ENCODE peak calls at places on chromosomes 4 and X, in eight cellular contexts. One of them, this sample, is unnamed.

GRCh38 chrX:2629316-2630168 is 61.6 kb upstream of the CD99 start:
- DNase-seq in GM23338: no peak
- DNase-seq in lower lobe of right lung: no peak
- DNase-seq in H9: no peak
- DNase-seq in heart right ventricle: no peak
- DNase-seq in lung: no peak
- DNase-seq in upper lobe of right lung: no peak
- DNase-seq in body of pancreas: no peak
- DNase-seq in this sample: peak; percentile 69

GRCh38 chr4:141815646-141816045 is 179.3 kb downstream of the IL15 start:
- DNase-seq in GM23338: no peak
- DNase-seq in lower lobe of right lung: no peak
- DNase-seq in H9: no peak
- DNase-seq in heart right ventricle: no peak
- DNase-seq in lung: no peak
- DNase-seq in upper lobe of right lung: no peak
- DNase-seq in body of pancreas: no peak
- DNase-seq in this sample: no peak

GRCh38 chrX:16664626-16665025 is 14.7 kb downstream of the S100G start:
- DNase-seq in GM23338: no peak
- DNase-seq in lower lobe of right lung: no peak
- DNase-seq in H9: no peak
- DNase-seq in heart right ventricle: no peak
- DNase-seq in lung: no peak
- DNase-seq in upper lobe of right lung: no peak
- DNase-seq in body of pancreas: no peak
- DNase-seq in this sample: no peak

GRCh38 chr4:70556856-70557255 is 35.2 kb upstream of the AMBN start:
- DNase-seq in GM23338: no peak
- DNase-seq in lower lobe of right lung: no peak
- DNase-seq in H9: no peak
- DNase-seq in heart right ventricle: no peak
- DNase-seq in lung: no peak
- DNase-seq in upper lobe of right lung: no peak
- DNase-seq in body of pancreas: no peak
- DNase-seq in this sample: no peak

GRCh38 chr4:167934216-167934615 is 158.1 kb upstream of the ANXA10 start:
- DNase-seq in GM23338: no peak
- DNase-seq in lower lobe of right lung: no peak
- DNase-seq in H9: no peak
- DNase-seq in heart right ventricle: no peak
- DNase-seq in lung: no peak
- DNase-seq in upper lobe of right lung: no peak
- DNase-seq in body of pancreas: no peak
- DNase-seq in this sample: no peak

GRCh38 chr4:110633358-110634319 is 10.8 kb upstream of the PITX2 start:
- DNase-seq in GM23338: peak; percentile 40
- DNase-seq in lower lobe of right lung: no peak
- DNase-seq in H9: peak; percentile 50
- DNase-seq in heart right ventricle: no peak
- DNase-seq in lung: no peak
- DNase-seq in upper lobe of right lung: no peak
- DNase-seq in body of pancreas: no peak
- DNase-seq in this sample: no peak

GRCh38 chr4:41611881-41612871 is 74.2 kb downstream of the LIMCH1 start:
- DNase-seq in GM23338: peak; percentile 68
- DNase-seq in lower lobe of right lung: no peak
- DNase-seq in H9: peak; percentile 36
- DNase-seq in heart right ventricle: peak; percentile 64
- DNase-seq in lung: peak; percentile 37
- DNase-seq in upper lobe of right lung: no peak
- DNase-seq in body of pancreas: peak; percentile 66
- DNase-seq in this sample: no peak

GRCh38 chr4:2798399-2799301 is 5.8 kb downstream of the SH3BP2 start:
- DNase-seq in GM23338: no peak
- DNase-seq in lower lobe of right lung: peak; percentile 88
- DNase-seq in H9: no peak
- DNase-seq in heart right ventricle: peak; percentile 80
- DNase-seq in lung: peak; percentile 76
- DNase-seq in upper lobe of right lung: peak; percentile 85
- DNase-seq in body of pancreas: peak; percentile 73
- DNase-seq in this sample: peak; percentile 22

GRCh38 chr4:74598611-74599325 is 153.8 kb downstream of the AREG start:
- DNase-seq in GM23338: no peak
- DNase-seq in lower lobe of right lung: no peak
- DNase-seq in H9: no peak
- DNase-seq in heart right ventricle: no peak
- DNase-seq in lung: no peak
- DNase-seq in upper lobe of right lung: no peak
- DNase-seq in body of pancreas: no peak
- DNase-seq in this sample: no peak

GRCh38 chrX:68929332-68930150 is 100.7 kb downstream of the EFNB1 start:
- DNase-seq in GM23338: no peak
- DNase-seq in lower lobe of right lung: no peak
- DNase-seq in H9: no peak
- DNase-seq in heart right ventricle: peak; percentile 46
- DNase-seq in lung: no peak
- DNase-seq in upper lobe of right lung: no peak
- DNase-seq in body of pancreas: peak; percentile 30
- DNase-seq in this sample: no peak

GRCh38 chr4:81131066-81131465 is 84.0 kb downstream of the PRKG2 start:
- DNase-seq in GM23338: no peak
- DNase-seq in lower lobe of right lung: no peak
- DNase-seq in H9: peak; percentile 26
- DNase-seq in heart right ventricle: no peak
- DNase-seq in lung: no peak
- DNase-seq in upper lobe of right lung: no peak
- DNase-seq in body of pancreas: no peak
- DNase-seq in this sample: no peak

GRCh38 chr4:150664935-150665334 is 83.0 kb downstream of the MAB21L2 start:
- DNase-seq in GM23338: no peak
- DNase-seq in lower lobe of right lung: no peak
- DNase-seq in H9: no peak
- DNase-seq in heart right ventricle: no peak
- DNase-seq in lung: no peak
- DNase-seq in upper lobe of right lung: no peak
- DNase-seq in body of pancreas: no peak
- DNase-seq in this sample: no peak

GRCh38 chrX:39955621-39956020 is 142.1 kb downstream of the BCOR start:
- DNase-seq in GM23338: peak; percentile 50
- DNase-seq in lower lobe of right lung: no peak
- DNase-seq in H9: no peak
- DNase-seq in heart right ventricle: no peak
- DNase-seq in lung: no peak
- DNase-seq in upper lobe of right lung: no peak
- DNase-seq in body of pancreas: no peak
- DNase-seq in this sample: no peak

GRCh38 chrX:30302957-30303356 is 6.2 kb downstream of the NR0B1 start:
- DNase-seq in GM23338: no peak
- DNase-seq in lower lobe of right lung: no peak
- DNase-seq in H9: no peak
- DNase-seq in heart right ventricle: peak; percentile 3
- DNase-seq in lung: no peak
- DNase-seq in upper lobe of right lung: no peak
- DNase-seq in body of pancreas: no peak
- DNase-seq in this sample: no peak

GRCh38 chr4:143399113-143399949 is 62.7 kb downstream of the GAB1 start:
- DNase-seq in GM23338: peak; percentile 80
- DNase-seq in lower lobe of right lung: no peak
- DNase-seq in H9: no peak
- DNase-seq in heart right ventricle: no peak
- DNase-seq in lung: no peak
- DNase-seq in upper lobe of right lung: no peak
- DNase-seq in body of pancreas: no peak
- DNase-seq in this sample: no peak

GRCh38 chr4:81003549-81004240 is 26.8 kb upstream of the BMP3 start:
- DNase-seq in GM23338: no peak
- DNase-seq in lower lobe of right lung: no peak
- DNase-seq in H9: no peak
- DNase-seq in heart right ventricle: no peak
- DNase-seq in lung: no peak
- DNase-seq in upper lobe of right lung: no peak
- DNase-seq in body of pancreas: no peak
- DNase-seq in this sample: no peak

GRCh38 chr4:76690091-76690905 is 207.6 kb downstream of the SOWAHB start:
- DNase-seq in GM23338: peak; percentile 31
- DNase-seq in lower lobe of right lung: no peak
- DNase-seq in H9: no peak
- DNase-seq in heart right ventricle: no peak
- DNase-seq in lung: no peak
- DNase-seq in upper lobe of right lung: no peak
- DNase-seq in body of pancreas: peak; percentile 15
- DNase-seq in this sample: no peak

GRCh38 chr4:184408021-184408710 is 66.2 kb downstream of the IRF2 start:
- DNase-seq in GM23338: no peak
- DNase-seq in lower lobe of right lung: no peak
- DNase-seq in H9: no peak
- DNase-seq in heart right ventricle: no peak
- DNase-seq in lung: no peak
- DNase-seq in upper lobe of right lung: no peak
- DNase-seq in body of pancreas: no peak
- DNase-seq in this sample: no peak

DNA sequence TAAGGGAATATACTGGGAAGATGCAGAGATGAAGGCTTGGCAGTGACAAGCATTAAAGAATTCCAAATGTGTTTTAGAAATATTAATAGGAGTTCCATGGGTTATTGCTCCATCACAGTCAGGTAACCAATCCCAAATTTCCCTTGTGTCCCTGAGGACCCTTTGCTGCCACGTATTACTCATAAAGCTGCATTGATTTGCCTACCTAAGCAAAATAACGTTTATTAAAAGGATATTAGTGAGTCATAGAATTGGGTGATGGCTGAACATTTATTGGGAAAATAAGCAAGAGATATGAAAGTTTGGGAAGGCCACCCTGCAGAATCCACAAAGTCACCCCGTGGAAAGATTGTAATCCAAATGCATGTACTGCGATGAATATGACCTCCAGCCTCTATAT is 782.1 kb downstream of the RAPGEF2 start:
- DNase-seq in GM23338: no peak
- DNase-seq in lower lobe of right lung: no peak
- DNase-seq in H9: no peak
- DNase-seq in heart right ventricle: no peak
- DNase-seq in lung: no peak
- DNase-seq in upper lobe of right lung: no peak
- DNase-seq in body of pancreas: no peak
- DNase-seq in this sample: no peak
- H3K27me3 ChIP-seq in GM23338: no peaks in the 10 kb centered on the region
- H3K27me3 ChIP-seq in lower lobe of right lung: no peaks in the 10 kb centered on the region
- H3K27me3 ChIP-seq in H9: no peaks in the 10 kb centered on the region
- H3K27me3 ChIP-seq in heart right ventricle: no peaks in the 10 kb centered on the region
- H3K27me3 ChIP-seq in lung: no peaks in the 10 kb centered on the region
- H3K27me3 ChIP-seq in upper lobe of right lung: no peaks in the 10 kb centered on the region
- H3K27me3 ChIP-seq in body of pancreas: no peaks in the 10 kb centered on the region
- H3K27me3 ChIP-seq in this sample: no peaks in the 10 kb centered on the region

DNA sequence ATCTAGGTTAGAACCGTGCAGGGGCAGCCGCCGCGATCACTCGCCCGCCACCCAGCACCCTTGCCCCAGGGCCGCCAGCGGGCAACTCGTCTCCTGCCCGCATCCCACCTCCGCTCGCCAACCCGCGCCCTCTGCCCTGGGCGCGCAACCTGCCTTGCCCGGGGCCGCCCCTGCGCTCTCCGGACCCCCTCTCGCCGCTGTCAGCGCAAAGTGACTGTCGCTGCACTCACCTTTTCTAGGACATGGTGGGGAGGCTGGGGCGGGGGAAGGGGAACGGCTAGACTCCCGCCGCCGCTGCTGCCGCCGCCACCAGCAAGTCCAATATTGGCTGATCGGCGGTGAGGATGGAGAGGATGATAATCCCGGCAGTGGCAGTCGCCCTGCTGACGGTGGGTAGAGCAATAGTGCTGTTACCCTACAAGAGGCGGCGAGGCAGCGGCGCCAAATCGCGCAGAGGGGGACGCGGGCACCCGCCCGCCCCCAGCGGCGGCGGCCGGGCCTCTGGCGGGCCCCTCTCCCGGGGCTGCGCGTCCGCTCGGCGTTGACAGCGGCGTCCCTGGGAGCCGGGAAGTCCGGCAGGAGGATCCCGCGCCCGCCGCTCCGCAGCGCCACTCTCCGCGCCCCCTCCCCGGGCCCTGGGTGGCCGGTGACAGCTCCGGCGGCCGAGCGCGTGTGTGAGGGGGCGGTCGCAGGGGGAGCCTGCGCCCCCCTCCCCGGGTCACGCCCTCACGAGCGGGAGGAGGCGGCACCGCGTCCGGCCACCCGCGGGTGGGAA is 2.3 kb upstream of the NR3C2 start:
- DNase-seq in GM23338: peak; percentile 71
- DNase-seq in lower lobe of right lung: peak; percentile 60
- DNase-seq in H9: peak; percentile 46
- DNase-seq in heart right ventricle: peak; percentile 25
- DNase-seq in lung: no peak
- DNase-seq in upper lobe of right lung: peak; percentile 82
- DNase-seq in body of pancreas: peak; percentile 28
- DNase-seq in this sample: peak; percentile 66
- H3K27me3 ChIP-seq in GM23338: peaks cover 56% of the 10 kb centered on the region
- H3K27me3 ChIP-seq in lower lobe of right lung: peaks cover 4% of the 10 kb centered on the region
- H3K27me3 ChIP-seq in H9: peaks cover 10% of the 10 kb centered on the region
- H3K27me3 ChIP-seq in heart right ventricle: no peaks in the 10 kb centered on the region
- H3K27me3 ChIP-seq in lung: no peaks in the 10 kb centered on the region
- H3K27me3 ChIP-seq in upper lobe of right lung: no peaks in the 10 kb centered on the region
- H3K27me3 ChIP-seq in body of pancreas: no peaks in the 10 kb centered on the region
- H3K27me3 ChIP-seq in this sample: no peaks in the 10 kb centered on the region

GRCh38 chr4:37365888-37366287 is 121.3 kb downstream of the NWD2 start:
- DNase-seq in GM23338: no peak
- DNase-seq in lower lobe of right lung: no peak
- DNase-seq in H9: no peak
- DNase-seq in heart right ventricle: no peak
- DNase-seq in lung: no peak
- DNase-seq in upper lobe of right lung: no peak
- DNase-seq in body of pancreas: no peak
- DNase-seq in this sample: no peak
- H3K27me3 ChIP-seq in GM23338: no peaks in the 10 kb centered on the region
- H3K27me3 ChIP-seq in lower lobe of right lung: no peaks in the 10 kb centered on the region
- H3K27me3 ChIP-seq in H9: no peaks in the 10 kb centered on the region
- H3K27me3 ChIP-seq in heart right ventricle: peaks cover 3% of the 10 kb centered on the region
- H3K27me3 ChIP-seq in lung: no peaks in the 10 kb centered on the region
- H3K27me3 ChIP-seq in upper lobe of right lung: no peaks in the 10 kb centered on the region
- H3K27me3 ChIP-seq in body of pancreas: no peaks in the 10 kb centered on the region
- H3K27me3 ChIP-seq in this sample: no peaks in the 10 kb centered on the region

DNA sequence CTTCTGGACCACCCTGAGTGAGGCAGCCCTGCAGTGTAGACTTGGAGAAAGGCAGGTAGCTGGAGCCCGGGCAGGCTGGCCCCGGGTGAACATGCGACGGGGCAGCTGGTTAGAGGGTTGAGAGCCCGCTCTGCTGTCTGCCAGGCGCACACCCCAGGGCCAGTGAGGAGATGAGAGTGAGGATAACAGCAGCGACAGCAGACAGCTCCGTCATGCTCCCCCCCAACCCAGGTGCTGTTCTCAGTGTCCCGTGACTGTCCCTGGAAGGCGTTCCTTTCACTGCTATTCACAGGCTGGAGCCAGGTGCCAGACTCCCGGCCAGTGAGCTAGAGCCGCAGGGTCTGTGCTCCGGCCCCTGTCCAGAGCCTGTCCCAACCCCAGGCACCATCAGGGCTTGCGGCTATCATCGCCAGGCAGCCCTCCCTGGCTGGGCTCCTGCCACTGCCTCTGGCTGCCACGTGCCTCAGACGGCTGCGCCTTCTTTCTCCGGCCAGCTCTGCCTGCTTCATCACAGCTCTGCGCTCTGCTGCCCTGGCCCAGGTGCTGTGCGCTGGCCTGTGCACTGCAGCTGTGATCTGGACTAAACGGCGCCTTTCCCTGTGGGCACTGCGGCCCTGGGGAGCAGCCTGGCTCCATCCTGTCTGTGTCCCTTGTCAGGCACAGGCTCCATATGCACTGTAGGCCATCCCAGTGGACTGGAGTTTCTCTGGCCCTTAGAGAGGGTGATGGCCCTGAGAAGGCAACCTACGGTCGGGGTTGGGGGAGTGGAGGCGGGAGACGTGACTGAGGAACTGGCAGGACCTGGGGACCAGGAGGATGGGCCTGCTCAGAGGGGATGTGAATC is 19.8 kb downstream of the NSG1 start:
- DNase-seq in GM23338: no peak
- DNase-seq in lower lobe of right lung: no peak
- DNase-seq in H9: no peak
- DNase-seq in heart right ventricle: no peak
- DNase-seq in lung: no peak
- DNase-seq in upper lobe of right lung: no peak
- DNase-seq in body of pancreas: no peak
- DNase-seq in this sample: no peak
- H3K27me3 ChIP-seq in GM23338: no peaks in the 10 kb centered on the region
- H3K27me3 ChIP-seq in lower lobe of right lung: peaks cover 8% of the 10 kb centered on the region
- H3K27me3 ChIP-seq in H9: no peaks in the 10 kb centered on the region
- H3K27me3 ChIP-seq in heart right ventricle: peaks cover 19% of the 10 kb centered on the region
- H3K27me3 ChIP-seq in lung: no peaks in the 10 kb centered on the region
- H3K27me3 ChIP-seq in upper lobe of right lung: no peaks in the 10 kb centered on the region
- H3K27me3 ChIP-seq in body of pancreas: no peaks in the 10 kb centered on the region
- H3K27me3 ChIP-seq in this sample: no peaks in the 10 kb centered on the region

This sample was measured in CD8-positive, alpha-beta memory T cell.